ENCODE peak calls at places on chromosome 20, in five cellular contexts. One of them, this sample, is unnamed.

GRCh38 chr20:1225263-1225728 is 548 bp upstream of the RAD21L1 start:
- DNase-seq in spleen: no peak
- DNase-seq in CD4-positive, alpha-beta memory T cell: no peak
- DNase-seq in cardiac muscle cell: no peak
- DNase-seq in tibial nerve: no peak
- DNase-seq in this sample: no peak

GRCh38 chr20:2386516-2387179 is 5.9 kb downstream of the TGM6 start:
- DNase-seq in spleen: no peak
- DNase-seq in CD4-positive, alpha-beta memory T cell: no peak
- DNase-seq in cardiac muscle cell: no peak
- DNase-seq in tibial nerve: no peak
- DNase-seq in this sample: no peak

GRCh38 chr20:50710492-50711063 is 19.2 kb upstream of the RIPOR3 start:
- DNase-seq in spleen: no peak
- DNase-seq in CD4-positive, alpha-beta memory T cell: no peak
- DNase-seq in cardiac muscle cell: no peak
- DNase-seq in tibial nerve: no peak
- DNase-seq in this sample: peak; percentile 62

GRCh38 chr20:43514062-43514971 is 6.8 kb downstream of the L3MBTL1 start:
- DNase-seq in spleen: peak; percentile 97
- DNase-seq in CD4-positive, alpha-beta memory T cell: peak; percentile 88
- DNase-seq in cardiac muscle cell: peak; percentile 99
- DNase-seq in tibial nerve: peak; percentile 93
- DNase-seq in this sample: peak; percentile 96

GRCh38 chr20:1856419-1856818 is 38.8 kb upstream of the SIRPA start:
- DNase-seq in spleen: no peak
- DNase-seq in CD4-positive, alpha-beta memory T cell: no peak
- DNase-seq in cardiac muscle cell: no peak
- DNase-seq in tibial nerve: no peak
- DNase-seq in this sample: no peak

GRCh38 chr20:4542270-4542669 is 179.4 kb upstream of the PRND start:
- DNase-seq in spleen: no peak
- DNase-seq in CD4-positive, alpha-beta memory T cell: no peak
- DNase-seq in cardiac muscle cell: no peak
- DNase-seq in tibial nerve: no peak
- DNase-seq in this sample: no peak

GRCh38 chr20:17543531-17543961 is 12.4 kb upstream of the BFSP1 start:
- DNase-seq in spleen: no peak
- DNase-seq in CD4-positive, alpha-beta memory T cell: no peak
- DNase-seq in cardiac muscle cell: no peak
- DNase-seq in tibial nerve: no peak
- DNase-seq in this sample: no peak

GRCh38 chr20:59137532-59137931 is 26.1 kb upstream of the ZNF831 start:
- DNase-seq in spleen: no peak
- DNase-seq in CD4-positive, alpha-beta memory T cell: no peak
- DNase-seq in cardiac muscle cell: no peak
- DNase-seq in tibial nerve: no peak
- DNase-seq in this sample: no peak

GRCh38 chr20:15582146-15582776 is 991.0 kb downstream of the KIF16B start:
- DNase-seq in spleen: no peak
- DNase-seq in CD4-positive, alpha-beta memory T cell: no peak
- DNase-seq in cardiac muscle cell: no peak
- DNase-seq in tibial nerve: no peak
- DNase-seq in this sample: no peak

GRCh38 chr20:542777-543368 is 717 bp downstream of the CSNK2A1 start:
- DNase-seq in spleen: peak; percentile 88
- DNase-seq in CD4-positive, alpha-beta memory T cell: no peak
- DNase-seq in cardiac muscle cell: peak; percentile 24
- DNase-seq in tibial nerve: no peak
- DNase-seq in this sample: peak; percentile 50

GRCh38 chr20:62752181-62752670 is 43.6 kb downstream of the NTSR1 start:
- DNase-seq in spleen: peak; percentile 51
- DNase-seq in CD4-positive, alpha-beta memory T cell: no peak
- DNase-seq in cardiac muscle cell: no peak
- DNase-seq in tibial nerve: no peak
- DNase-seq in this sample: no peak

GRCh38 chr20:38325905-38326304 is 20.4 kb upstream of the LBP start:
- DNase-seq in spleen: no peak
- DNase-seq in CD4-positive, alpha-beta memory T cell: no peak
- DNase-seq in cardiac muscle cell: no peak
- DNase-seq in tibial nerve: no peak
- DNase-seq in this sample: no peak

GRCh38 chr20:3900187-3900604 is 11.0 kb downstream of the PANK2 start:
- DNase-seq in spleen: no peak
- DNase-seq in CD4-positive, alpha-beta memory T cell: no peak
- DNase-seq in cardiac muscle cell: no peak
- DNase-seq in tibial nerve: no peak
- DNase-seq in this sample: no peak

GRCh38 chr20:47377122-47377722 is 20.7 kb upstream of the ZMYND8 start:
- DNase-seq in spleen: no peak
- DNase-seq in CD4-positive, alpha-beta memory T cell: no peak
- DNase-seq in cardiac muscle cell: no peak
- DNase-seq in tibial nerve: no peak
- DNase-seq in this sample: no peak

GRCh38 chr20:19269737-19270325 is 57.4 kb downstream of the SLC24A3 start:
- DNase-seq in spleen: no peak
- DNase-seq in CD4-positive, alpha-beta memory T cell: no peak
- DNase-seq in cardiac muscle cell: no peak
- DNase-seq in tibial nerve: no peak
- DNase-seq in this sample: no peak

GRCh38 chr20:45835230-45836224 is 1.9 kb downstream of the SNX21 start:
- DNase-seq in spleen: peak; percentile 21
- DNase-seq in CD4-positive, alpha-beta memory T cell: no peak
- DNase-seq in cardiac muscle cell: no peak
- DNase-seq in tibial nerve: peak; percentile 49
- DNase-seq in this sample: no peak

GRCh38 chr20:62953167-62953838 is 794 bp downstream of the SLC17A9 start:
- DNase-seq in spleen: peak; percentile 82
- DNase-seq in CD4-positive, alpha-beta memory T cell: no peak
- DNase-seq in cardiac muscle cell: no peak
- DNase-seq in tibial nerve: no peak
- DNase-seq in this sample: no peak

GRCh38 chr20:16178671-16179070 is 394.6 kb downstream of the KIF16B start:
- DNase-seq in spleen: no peak
- DNase-seq in CD4-positive, alpha-beta memory T cell: no peak
- DNase-seq in cardiac muscle cell: no peak
- DNase-seq in tibial nerve: no peak
- DNase-seq in this sample: no peak

GRCh38 chr20:60341062-60341461 is 382.8 kb downstream of the CDH26 start:
- DNase-seq in spleen: no peak
- DNase-seq in CD4-positive, alpha-beta memory T cell: no peak
- DNase-seq in cardiac muscle cell: no peak
- DNase-seq in tibial nerve: no peak
- DNase-seq in this sample: peak; percentile 39
- H3K4me3 ChIP-seq in spleen: no peak overlapping the region
- H3K4me3 ChIP-seq in CD4-positive, alpha-beta memory T cell: no peak overlapping the region
- H3K4me3 ChIP-seq in cardiac muscle cell: no peak overlapping the region
- H3K4me3 ChIP-seq in tibial nerve: no peak overlapping the region
- H3K4me3 ChIP-seq in this sample: no peak overlapping the region

DNA sequence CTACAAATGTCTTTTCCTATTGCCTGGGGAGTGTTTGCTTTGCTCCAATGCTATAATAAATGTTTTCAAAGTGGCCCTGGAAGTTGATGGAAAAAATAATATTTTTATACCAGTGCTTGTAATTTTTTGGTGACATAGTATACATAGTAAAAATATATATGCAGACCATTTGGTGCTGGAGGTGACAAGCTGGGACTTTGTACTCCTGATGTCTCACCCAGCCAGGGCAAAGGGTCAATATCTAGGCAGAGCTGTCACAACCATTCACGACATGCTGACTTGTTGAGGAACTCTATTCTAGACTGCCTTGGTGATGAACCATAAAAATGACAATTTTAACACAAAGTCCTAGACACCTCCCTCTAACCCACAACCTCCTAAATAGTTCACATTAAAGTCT is 203.0 kb downstream of the PLCB1 start:
- DNase-seq in spleen: no peak
- DNase-seq in CD4-positive, alpha-beta memory T cell: no peak
- DNase-seq in cardiac muscle cell: no peak
- DNase-seq in tibial nerve: no peak
- DNase-seq in this sample: no peak
- H3K4me1 ChIP-seq in spleen: no peaks in the 10 kb centered on the region
- H3K4me1 ChIP-seq in CD4-positive, alpha-beta memory T cell: no peaks in the 10 kb centered on the region
- H3K4me1 ChIP-seq in cardiac muscle cell: no peaks in the 10 kb centered on the region
- H3K4me1 ChIP-seq in tibial nerve: no peaks in the 10 kb centered on the region
- H3K4me1 ChIP-seq in this sample: peaks cover 12% of the 10 kb centered on the region

GRCh38 chr20:23117738-23118137 is 31.6 kb upstream of the CD93 start:
- DNase-seq in spleen: peak; percentile 49
- DNase-seq in CD4-positive, alpha-beta memory T cell: no peak
- DNase-seq in cardiac muscle cell: no peak
- DNase-seq in tibial nerve: no peak
- DNase-seq in this sample: no peak
- H3K4me3 ChIP-seq in spleen: no peak overlapping the region
- H3K4me3 ChIP-seq in CD4-positive, alpha-beta memory T cell: no peak overlapping the region
- H3K4me3 ChIP-seq in cardiac muscle cell: no peak overlapping the region
- H3K4me3 ChIP-seq in tibial nerve: no peak overlapping the region
- H3K4me3 ChIP-seq in this sample: no peak overlapping the region

DNA sequence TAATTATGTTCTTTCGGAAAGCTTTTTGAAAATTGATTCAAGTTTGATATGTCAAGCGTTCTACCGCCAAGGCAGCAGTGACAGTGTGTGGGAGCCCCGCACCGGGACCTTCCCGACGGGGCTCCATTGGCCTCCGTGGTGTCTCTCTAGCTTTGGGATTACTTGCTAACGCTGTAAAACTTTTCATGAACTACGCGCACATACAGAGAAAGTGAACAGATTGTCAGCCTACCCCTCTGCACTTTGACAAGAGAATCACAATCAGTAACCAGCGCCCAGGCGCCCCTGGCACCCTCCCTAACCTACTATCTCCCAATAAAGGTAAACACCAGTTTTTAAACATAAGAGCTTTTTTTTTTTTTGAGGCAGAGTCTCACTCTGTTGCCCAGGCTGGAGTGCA is 274.8 kb downstream of the CDH4 start:
- DNase-seq in spleen: peak; percentile 7
- DNase-seq in CD4-positive, alpha-beta memory T cell: no peak
- DNase-seq in cardiac muscle cell: no peak
- DNase-seq in tibial nerve: no peak
- DNase-seq in this sample: no peak
- H3K4me1 ChIP-seq in spleen: no peaks in the 10 kb centered on the region
- H3K4me1 ChIP-seq in CD4-positive, alpha-beta memory T cell: no peaks in the 10 kb centered on the region
- H3K4me1 ChIP-seq in cardiac muscle cell: no peaks in the 10 kb centered on the region
- H3K4me1 ChIP-seq in tibial nerve: no peaks in the 10 kb centered on the region
- H3K4me1 ChIP-seq in this sample: no peaks in the 10 kb centered on the region

GRCh38 chr20:57586943-57587277 is 26.0 kb downstream of the PCK1 start:
- DNase-seq in spleen: peak; percentile 21
- DNase-seq in CD4-positive, alpha-beta memory T cell: no peak
- DNase-seq in cardiac muscle cell: no peak
- DNase-seq in tibial nerve: no peak
- DNase-seq in this sample: no peak
- H3K4me3 ChIP-seq in spleen: no peak overlapping the region
- H3K4me3 ChIP-seq in CD4-positive, alpha-beta memory T cell: no peak overlapping the region
- H3K4me3 ChIP-seq in cardiac muscle cell: no peak overlapping the region
- H3K4me3 ChIP-seq in tibial nerve: no peak overlapping the region
- H3K4me3 ChIP-seq in this sample: no peak overlapping the region